ENCODE peak calls at places on chromosome 6, in seven cellular contexts. R, U, Z, G, S, L and V are unnamed samples.

GRCh38 chr6:41527721-41528408 is 18.3 kb upstream of the FOXP4 start:
- DNase-seq in R (peak), U (peak), Z (no peak), G (no peak), S (no peak), L (peak), V (no peak)

GRCh38 chr6:155436981-155437749 is 18.5 kb downstream of the NOX3 start:
- DNase-seq in R (peak), U (no peak), Z (no peak), G (no peak), S (no peak), L (no peak), V (no peak)

GRCh38 chr6:93420163-93420806 is 926 bp upstream of the EPHA7 start:
- DNase-seq in R (no peak), U (no peak), Z (no peak), G (no peak), S (no peak), L (no peak), V (no peak)

GRCh38 chr6:169944415-169944814 is 193.0 kb downstream of the ERMARD start:
- DNase-seq in R (no peak), U (no peak), Z (no peak), G (no peak), S (no peak), L (no peak), V (no peak)

GRCh38 chr6:130467146-130467545 is 101.3 kb downstream of the TMEM200A start:
- DNase-seq in R (no peak), U (no peak), Z (no peak), G (no peak), S (no peak), L (no peak), V (no peak)

GRCh38 chr6:44715188-44715587 is 327.7 kb downstream of the CDC5L start:
- DNase-seq in R (no peak), U (no peak), Z (no peak), G (no peak), S (no peak), L (no peak), V (no peak)

GRCh38 chr6:99241905-99242534 is 107.5 kb downstream of the FAXC start:
- DNase-seq in R (peak), U (no peak), Z (no peak), G (no peak), S (peak), L (peak), V (no peak)

GRCh38 chr6:37083243-37084138 is 78.0 kb downstream of the FGD2 start:
- DNase-seq in R (peak), U (peak), Z (no peak), G (peak), S (no peak), L (no peak), V (no peak)

GRCh38 chr6:219641-220198 is 72.6 kb upstream of the DUSP22 start:
- DNase-seq in R (peak), U (no peak), Z (no peak), G (peak), S (peak), L (peak), V (no peak)

GRCh38 chr6:26743157-26743821 is 83.7 kb upstream of the ZNF322 start:
- DNase-seq in R (peak), U (peak), Z (no peak), G (no peak), S (no peak), L (peak), V (no peak)

GRCh38 chr6:106658469-106658868 is 29.1 kb downstream of the QRSL1 start:
- DNase-seq in R (peak), U (no peak), Z (no peak), G (no peak), S (no peak), L (no peak), V (no peak)

GRCh38 chr6:99822741-99823512 is 171.1 kb downstream of the MCHR2 start:
- DNase-seq in R (peak), U (no peak), Z (no peak), G (no peak), S (peak), L (no peak), V (no peak)

GRCh38 chr6:147448212-147448611 is 60.3 kb upstream of the SAMD5 start:
- DNase-seq in R (no peak), U (peak), Z (no peak), G (no peak), S (peak), L (peak), V (no peak)

GRCh38 chr6:97548354-97548753 is 265.3 kb upstream of the MMS22L start:
- DNase-seq in R (no peak), U (no peak), Z (no peak), G (no peak), S (no peak), L (no peak), V (no peak)

GRCh38 chr6:151963001-151963400 is 155.5 kb downstream of the ESR1 start:
- DNase-seq in R (no peak), U (no peak), Z (no peak), G (no peak), S (no peak), L (no peak), V (no peak)

GRCh38 chr6:42618686-42619085 is 54.9 kb downstream of the UBR2 start:
- DNase-seq in R (no peak), U (no peak), Z (no peak), G (peak), S (no peak), L (no peak), V (no peak)

DNA sequence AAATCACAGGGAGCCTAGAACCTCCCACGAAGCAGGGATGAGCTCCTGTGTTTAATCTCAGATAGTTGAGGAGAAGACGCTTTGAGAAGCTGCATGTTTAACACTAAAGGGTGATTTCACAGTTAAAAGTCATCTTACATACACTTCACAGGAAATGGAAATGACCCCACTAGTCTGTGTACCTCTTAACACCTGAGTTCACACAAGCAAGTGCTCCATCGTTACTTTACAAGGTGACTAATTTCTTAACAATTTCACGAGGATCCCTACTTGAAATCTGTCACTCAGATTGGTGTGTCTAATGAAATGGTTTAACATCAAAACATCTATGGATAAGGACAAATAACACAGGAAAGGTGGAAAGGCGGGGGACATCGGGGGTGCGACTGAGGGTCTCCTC is 93.8 kb upstream of the RPS6KA2 start:
- DNase-seq in R (no peak), U (no peak), Z (no peak), G (no peak), S (no peak), L (no peak), V (no peak)
- TF ChIP-seq CTCF in R (no peak), U (no peak), Z (no peak), G (no peak), S (no peak), L (no peak), V (no peak)

DNA sequence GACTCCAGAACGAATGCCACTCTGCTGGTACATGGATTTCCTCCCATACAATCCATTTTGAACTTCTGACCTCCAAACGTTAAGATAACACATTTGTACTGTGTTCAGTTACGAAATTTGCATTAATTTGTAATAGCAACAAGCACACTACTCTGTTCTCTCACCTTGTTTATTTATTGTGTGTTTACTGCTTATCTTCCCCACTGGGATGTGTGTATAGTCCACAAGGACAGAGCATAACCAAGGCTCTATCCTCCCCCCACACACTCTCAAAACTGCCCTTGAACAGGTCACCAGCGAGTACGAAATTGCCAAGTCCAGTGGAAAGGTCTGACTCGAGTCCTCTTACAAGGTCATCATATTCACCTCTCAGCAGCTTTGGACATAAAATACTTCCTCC is 18.6 kb downstream of the ADTRP start:
- DNase-seq in R (no peak), U (no peak), Z (no peak), G (no peak), S (no peak), L (no peak), V (no peak)
- TF ChIP-seq CTCF in R (no peak), U (no peak), Z (no peak), G (no peak), S (no peak), L (no peak), V (no peak)

GRCh38 chr6:36075656-36076055 is 48.0 kb downstream of the MAPK14 start:
- DNase-seq in R (no peak), U (no peak), Z (no peak), G (no peak), S (no peak), L (no peak), V (no peak)
- TF ChIP-seq CTCF in R (peak), U (peak), Z (peak), G (no peak), S (peak), L (no peak), V (peak)

GRCh38 chr6:148959008-148959407 is 212.2 kb downstream of the UST start:
- DNase-seq in R (no peak), U (no peak), Z (no peak), G (no peak), S (no peak), L (no peak), V (no peak)
- TF ChIP-seq CTCF in R (no peak), U (no peak), Z (no peak), G (no peak), S (no peak), L (no peak), V (peak)

GRCh38 chr6:3120765-3121089 is 2.2 kb downstream of the BPHL start:
- DNase-seq in R (no peak), U (no peak), Z (no peak), G (no peak), S (no peak), L (no peak), V (no peak)

GRCh38 chr6:3117912-3118352 is 579 bp upstream of the BPHL start:
- DNase-seq in R (no peak), U (no peak), Z (no peak), G (no peak), S (no peak), L (no peak), V (no peak)

GRCh38 chr6:3114377-3114776 is 4.1 kb upstream of the BPHL start:
- DNase-seq in R (no peak), U (no peak), Z (no peak), G (no peak), S (no peak), L (no peak), V (no peak)

GRCh38 chr6:3119040-3119723 is 671 bp downstream of the BPHL start:
- DNase-seq in R (peak), U (no peak), Z (no peak), G (no peak), S (no peak), L (no peak), V (no peak)

DNA sequence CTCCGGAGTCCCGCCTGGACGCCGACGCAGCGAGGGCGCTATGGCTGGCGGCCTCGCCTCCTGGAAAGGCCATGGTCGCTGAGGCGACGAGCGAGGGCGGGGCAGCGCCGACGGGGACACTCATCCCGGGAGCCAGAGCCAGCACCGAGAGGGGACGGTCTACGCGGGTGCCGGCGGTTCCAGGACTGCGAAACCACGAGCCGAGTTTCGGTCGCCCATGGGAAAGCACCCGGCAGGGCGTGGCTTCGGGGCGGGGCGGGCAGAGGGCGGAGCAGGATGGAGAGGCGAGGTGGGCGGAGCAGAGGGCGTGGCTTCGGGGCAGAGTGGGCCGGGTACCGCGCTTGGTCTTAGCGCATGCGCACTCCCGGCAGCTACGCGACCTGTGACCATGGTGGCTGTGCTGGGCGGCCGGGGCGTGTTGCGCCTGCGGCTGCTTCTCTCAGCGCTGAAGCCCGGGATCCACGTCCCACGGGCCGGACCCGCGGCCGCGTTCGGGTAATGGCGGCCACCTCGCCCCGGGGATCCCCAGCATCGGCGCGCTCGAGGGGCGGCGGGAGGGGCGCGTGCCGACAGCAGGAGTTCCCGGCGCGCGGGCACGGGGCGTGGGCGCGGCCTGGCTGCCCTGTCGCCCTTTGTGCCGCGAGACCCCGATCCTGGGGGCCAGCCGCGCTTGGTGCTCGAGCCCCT is at the start of gene BPHL:
- DNase-seq in R (peak), U (peak), Z (peak), G (peak), S (peak), L (peak), V (peak)
- TF ChIP-seq CTCF in R (no peak), U (no peak), Z (no peak), G (no peak), S (no peak), L (no peak), V (no peak)

DNA sequence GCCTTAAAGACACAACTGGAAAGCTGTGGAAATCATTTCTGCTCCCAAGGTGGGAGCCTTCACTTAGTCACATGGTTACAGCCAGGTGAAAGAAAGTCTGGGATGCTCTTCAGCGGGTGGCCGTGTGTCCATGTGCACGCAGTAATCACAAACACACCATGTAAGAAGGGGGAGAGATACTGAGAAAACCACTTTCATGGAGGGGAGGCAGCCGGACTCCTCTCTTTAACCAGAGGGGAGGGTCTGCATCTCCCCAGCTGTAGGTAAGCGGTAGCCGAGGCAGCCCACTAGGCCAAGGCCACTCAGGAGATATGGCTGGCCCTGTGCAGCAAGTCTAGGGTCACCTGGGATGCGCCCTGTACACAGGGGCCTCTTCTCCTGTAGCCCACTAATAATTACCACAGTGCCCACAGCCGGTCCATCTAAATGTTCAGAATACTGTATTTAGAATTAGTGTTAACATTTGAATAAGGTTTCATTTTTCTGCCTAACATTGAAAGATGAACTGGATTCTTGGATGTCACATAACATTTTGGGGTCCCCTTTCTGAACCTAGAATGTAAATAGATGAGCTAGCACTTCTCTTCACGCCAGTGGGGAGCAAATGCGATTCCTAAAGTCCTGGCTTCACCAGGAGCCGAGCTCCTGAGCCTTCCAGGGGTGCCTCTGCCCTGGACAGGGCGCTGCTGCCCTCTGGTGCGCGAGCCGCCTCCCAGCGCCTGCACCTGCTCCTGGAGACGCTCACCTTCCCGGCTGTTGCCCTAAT is 15.9 kb downstream of the GPR31 start:
- DNase-seq in R (peak), U (no peak), Z (peak), G (no peak), S (peak), L (peak), V (peak)
- TF ChIP-seq CTCF in R (peak), U (peak), Z (peak), G (peak), S (peak), L (peak), V (peak)

DNA sequence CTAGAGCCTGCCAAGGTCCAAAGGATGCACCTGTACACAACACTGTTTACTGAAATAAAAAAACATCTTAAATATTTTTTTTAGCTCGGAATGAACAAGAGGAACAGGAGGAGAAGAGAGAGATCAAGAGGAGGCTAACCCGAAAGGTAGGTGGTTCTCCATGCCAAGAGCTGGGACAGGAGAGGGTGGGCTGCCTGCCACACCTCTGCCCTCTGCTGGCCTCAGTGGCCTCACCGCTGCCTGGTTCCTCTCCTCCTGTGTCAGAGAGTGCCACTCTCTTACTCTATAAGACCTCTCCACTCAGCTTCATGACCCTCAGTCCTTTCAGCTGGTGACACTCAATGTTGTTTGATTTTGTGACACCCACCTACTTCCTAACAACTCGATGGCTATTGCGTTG is 50.2 kb downstream of the TBC1D7 start:
- DNase-seq in R (no peak), U (no peak), Z (no peak), G (no peak), S (no peak), L (peak), V (no peak)
- TF ChIP-seq CTCF in R (no peak), U (no peak), Z (no peak), G (no peak), S (peak), L (peak), V (peak)